ENCODE peak calls at places on chromosomes 5 and 9, in five cellular contexts. One of them, this sample, is unnamed. For H3K4me1, the result is how much of the 10 kb centered on the place peaks cover.

GRCh38 chr9:130844028-130844427 is 9.0 kb downstream of the ABL1 start:
- DNase-seq in cardiac muscle cell: no peak
- DNase-seq in OCI-LY7: no peak
- DNase-seq in GM12878: no peak
- DNase-seq in breast epithelium: no peak
- DNase-seq in this sample: no peak

GRCh38 chr5:155293605-155294178 is 280.1 kb downstream of the KIF4B start:
- DNase-seq in cardiac muscle cell: peak
- DNase-seq in OCI-LY7: no peak
- DNase-seq in GM12878: no peak
- DNase-seq in breast epithelium: no peak
- DNase-seq in this sample: no peak

GRCh38 chr9:122102156-122102555 is 9.0 kb upstream of the TTLL11 start:
- DNase-seq in cardiac muscle cell: no peak
- DNase-seq in OCI-LY7: no peak
- DNase-seq in GM12878: no peak
- DNase-seq in breast epithelium: no peak
- DNase-seq in this sample: no peak

GRCh38 chr5:73346878-73347408 is 101.6 kb downstream of the FOXD1 start:
- DNase-seq in cardiac muscle cell: no peak
- DNase-seq in OCI-LY7: no peak
- DNase-seq in GM12878: no peak
- DNase-seq in breast epithelium: no peak
- DNase-seq in this sample: no peak

GRCh38 chr5:59685806-59686205 is 207.7 kb downstream of the PDE4D start:
- DNase-seq in cardiac muscle cell: no peak
- DNase-seq in OCI-LY7: peak
- DNase-seq in GM12878: no peak
- DNase-seq in breast epithelium: no peak
- DNase-seq in this sample: no peak

GRCh38 chr9:76136986-76137385 is 246.5 kb downstream of the PCSK5 start:
- DNase-seq in cardiac muscle cell: no peak
- DNase-seq in OCI-LY7: no peak
- DNase-seq in GM12878: no peak
- DNase-seq in breast epithelium: no peak
- DNase-seq in this sample: peak

GRCh38 chr5:102959055-102959454 is 160.9 kb downstream of the GIN1 start:
- DNase-seq in cardiac muscle cell: no peak
- DNase-seq in OCI-LY7: no peak
- DNase-seq in GM12878: no peak
- DNase-seq in breast epithelium: no peak
- DNase-seq in this sample: no peak

GRCh38 chr9:117265253-117265652 is 149.6 kb downstream of the ASTN2 start:
- DNase-seq in cardiac muscle cell: no peak
- DNase-seq in OCI-LY7: no peak
- DNase-seq in GM12878: no peak
- DNase-seq in breast epithelium: no peak
- DNase-seq in this sample: no peak

GRCh38 chr9:101387871-101388506 is 3.2 kb upstream of the BAAT start:
- DNase-seq in cardiac muscle cell: peak
- DNase-seq in OCI-LY7: peak
- DNase-seq in GM12878: no peak
- DNase-seq in breast epithelium: no peak
- DNase-seq in this sample: no peak

GRCh38 chr5:73295447-73295846 is 122.5 kb downstream of the TMEM174 start:
- DNase-seq in cardiac muscle cell: no peak
- DNase-seq in OCI-LY7: peak
- DNase-seq in GM12878: no peak
- DNase-seq in breast epithelium: no peak
- DNase-seq in this sample: no peak

GRCh38 chr5:161278739-161279660 is 267.5 kb downstream of the GABRB2 start:
- DNase-seq in cardiac muscle cell: no peak
- DNase-seq in OCI-LY7: no peak
- DNase-seq in GM12878: no peak
- DNase-seq in breast epithelium: no peak
- DNase-seq in this sample: no peak

GRCh38 chr9:81776834-81777233 is 87.5 kb upstream of the TLE1 start:
- DNase-seq in cardiac muscle cell: no peak
- DNase-seq in OCI-LY7: no peak
- DNase-seq in GM12878: no peak
- DNase-seq in breast epithelium: no peak
- DNase-seq in this sample: no peak

GRCh38 chr5:5141625-5142527 is 1.7 kb downstream of the ADAMTS16 start:
- DNase-seq in cardiac muscle cell: peak
- DNase-seq in OCI-LY7: peak
- DNase-seq in GM12878: no peak
- DNase-seq in breast epithelium: no peak
- DNase-seq in this sample: peak

GRCh38 chr5:110106750-110107149 is 417.0 kb downstream of the MAN2A1 start:
- DNase-seq in cardiac muscle cell: no peak
- DNase-seq in OCI-LY7: no peak
- DNase-seq in GM12878: no peak
- DNase-seq in breast epithelium: no peak
- DNase-seq in this sample: no peak

GRCh38 chr9:32579706-32580331 is 6.9 kb upstream of the NDUFB6 start:
- DNase-seq in cardiac muscle cell: peak
- DNase-seq in OCI-LY7: peak
- DNase-seq in GM12878: no peak
- DNase-seq in breast epithelium: peak
- DNase-seq in this sample: peak

GRCh38 chr5:144187699-144188294 is 17.1 kb downstream of the KCTD16 start:
- DNase-seq in cardiac muscle cell: no peak
- DNase-seq in OCI-LY7: peak
- DNase-seq in GM12878: peak
- DNase-seq in breast epithelium: peak
- DNase-seq in this sample: peak

GRCh38 chr9:6739218-6739617 is 18.6 kb upstream of the KDM4C start:
- DNase-seq in cardiac muscle cell: no peak
- DNase-seq in OCI-LY7: peak
- DNase-seq in GM12878: no peak
- DNase-seq in breast epithelium: no peak
- DNase-seq in this sample: no peak

GRCh38 chr9:18595597-18595996 is 121.6 kb downstream of the ADAMTSL1 start:
- DNase-seq in cardiac muscle cell: no peak
- DNase-seq in OCI-LY7: no peak
- DNase-seq in GM12878: no peak
- DNase-seq in breast epithelium: no peak
- DNase-seq in this sample: no peak

GRCh38 chr9:38374847-38375571 is 17.5 kb upstream of the ALDH1B1 start:
- DNase-seq in cardiac muscle cell: peak
- DNase-seq in OCI-LY7: no peak
- DNase-seq in GM12878: no peak
- DNase-seq in breast epithelium: no peak
- DNase-seq in this sample: no peak

GRCh38 chr5:180815241-180816031 is 12.8 kb upstream of the MGAT1 start:
- DNase-seq in cardiac muscle cell: no peak
- DNase-seq in OCI-LY7: no peak
- DNase-seq in GM12878: no peak
- DNase-seq in breast epithelium: no peak
- DNase-seq in this sample: no peak

GRCh38 chr9:137678202-137678601 is 59.4 kb downstream of the EHMT1 start:
- DNase-seq in cardiac muscle cell: no peak
- DNase-seq in OCI-LY7: no peak
- DNase-seq in GM12878: no peak
- DNase-seq in breast epithelium: no peak
- DNase-seq in this sample: no peak

GRCh38 chr9:95719354-95719753 is 156.1 kb upstream of the ERCC6L2 start:
- DNase-seq in cardiac muscle cell: no peak
- DNase-seq in OCI-LY7: no peak
- DNase-seq in GM12878: no peak
- DNase-seq in breast epithelium: no peak
- DNase-seq in this sample: no peak

GRCh38 chr9:89591291-89592200 is 13.3 kb upstream of the GADD45G start:
- DNase-seq in cardiac muscle cell: no peak
- DNase-seq in OCI-LY7: no peak
- DNase-seq in GM12878: no peak
- DNase-seq in breast epithelium: no peak
- DNase-seq in this sample: no peak

GRCh38 chr9:109500421-109500974 is 2.4 kb upstream of the PTPN3 start:
- DNase-seq in cardiac muscle cell: no peak
- DNase-seq in OCI-LY7: no peak
- DNase-seq in GM12878: no peak
- DNase-seq in breast epithelium: no peak
- DNase-seq in this sample: no peak

GRCh38 chr9:109498195-109499060 is at the start of gene PTPN3:
- DNase-seq in cardiac muscle cell: peak
- DNase-seq in OCI-LY7: no peak
- DNase-seq in GM12878: no peak
- DNase-seq in breast epithelium: no peak
- DNase-seq in this sample: no peak

GRCh38 chr9:109497193-109498165 is 628 bp downstream of the PTPN3 start:
- DNase-seq in cardiac muscle cell: peak
- DNase-seq in OCI-LY7: no peak
- DNase-seq in GM12878: no peak
- DNase-seq in breast epithelium: no peak
- DNase-seq in this sample: no peak

GRCh38 chr9:109499061-109499630 is 1.0 kb upstream of the PTPN3 start:
- DNase-seq in cardiac muscle cell: no peak
- DNase-seq in OCI-LY7: no peak
- DNase-seq in GM12878: no peak
- DNase-seq in breast epithelium: no peak
- DNase-seq in this sample: no peak

GRCh38 chr9:109499631-109500120 is 1.6 kb upstream of the PTPN3 start:
- DNase-seq in cardiac muscle cell: peak
- DNase-seq in OCI-LY7: no peak
- DNase-seq in GM12878: no peak
- DNase-seq in breast epithelium: peak
- DNase-seq in this sample: no peak
- H3K4me1 ChIP-seq in cardiac muscle cell: under half
- H3K4me1 ChIP-seq in OCI-LY7: under half
- H3K4me1 ChIP-seq in GM12878: under half
- H3K4me1 ChIP-seq in breast epithelium: under half
- H3K4me1 ChIP-seq in this sample: under half

GRCh38 chr5:141878771-141879759 is 855 bp upstream of the PCDH1 start:
- DNase-seq in cardiac muscle cell: peak
- DNase-seq in OCI-LY7: peak
- DNase-seq in GM12878: peak
- DNase-seq in breast epithelium: peak
- DNase-seq in this sample: peak
- H3K27ac ChIP-seq in cardiac muscle cell: no peak
- H3K27ac ChIP-seq in OCI-LY7: no peak
- H3K27ac ChIP-seq in GM12878: no peak
- H3K27ac ChIP-seq in breast epithelium: peak
- H3K27ac ChIP-seq in this sample: no peak

GRCh38 chr9:134204991-134205578 is 40.7 kb upstream of the RNU6ATAC start:
- DNase-seq in cardiac muscle cell: no peak
- DNase-seq in OCI-LY7: no peak
- DNase-seq in GM12878: no peak
- DNase-seq in breast epithelium: no peak
- DNase-seq in this sample: no peak

GRCh38 chr9:134208981-134209725 is 44.8 kb upstream of the RNU6ATAC start:
- DNase-seq in cardiac muscle cell: no peak
- DNase-seq in OCI-LY7: no peak
- DNase-seq in GM12878: no peak
- DNase-seq in breast epithelium: no peak
- DNase-seq in this sample: no peak

GRCh38 chr9:134205636-134206316 is 41.4 kb upstream of the RNU6ATAC start:
- DNase-seq in cardiac muscle cell: no peak
- DNase-seq in OCI-LY7: no peak
- DNase-seq in GM12878: no peak
- DNase-seq in breast epithelium: no peak
- DNase-seq in this sample: no peak

GRCh38 chr9:134208310-134208841 is 44.0 kb upstream of the RNU6ATAC start:
- DNase-seq in cardiac muscle cell: no peak
- DNase-seq in OCI-LY7: no peak
- DNase-seq in GM12878: no peak
- DNase-seq in breast epithelium: peak
- DNase-seq in this sample: no peak

DNA sequence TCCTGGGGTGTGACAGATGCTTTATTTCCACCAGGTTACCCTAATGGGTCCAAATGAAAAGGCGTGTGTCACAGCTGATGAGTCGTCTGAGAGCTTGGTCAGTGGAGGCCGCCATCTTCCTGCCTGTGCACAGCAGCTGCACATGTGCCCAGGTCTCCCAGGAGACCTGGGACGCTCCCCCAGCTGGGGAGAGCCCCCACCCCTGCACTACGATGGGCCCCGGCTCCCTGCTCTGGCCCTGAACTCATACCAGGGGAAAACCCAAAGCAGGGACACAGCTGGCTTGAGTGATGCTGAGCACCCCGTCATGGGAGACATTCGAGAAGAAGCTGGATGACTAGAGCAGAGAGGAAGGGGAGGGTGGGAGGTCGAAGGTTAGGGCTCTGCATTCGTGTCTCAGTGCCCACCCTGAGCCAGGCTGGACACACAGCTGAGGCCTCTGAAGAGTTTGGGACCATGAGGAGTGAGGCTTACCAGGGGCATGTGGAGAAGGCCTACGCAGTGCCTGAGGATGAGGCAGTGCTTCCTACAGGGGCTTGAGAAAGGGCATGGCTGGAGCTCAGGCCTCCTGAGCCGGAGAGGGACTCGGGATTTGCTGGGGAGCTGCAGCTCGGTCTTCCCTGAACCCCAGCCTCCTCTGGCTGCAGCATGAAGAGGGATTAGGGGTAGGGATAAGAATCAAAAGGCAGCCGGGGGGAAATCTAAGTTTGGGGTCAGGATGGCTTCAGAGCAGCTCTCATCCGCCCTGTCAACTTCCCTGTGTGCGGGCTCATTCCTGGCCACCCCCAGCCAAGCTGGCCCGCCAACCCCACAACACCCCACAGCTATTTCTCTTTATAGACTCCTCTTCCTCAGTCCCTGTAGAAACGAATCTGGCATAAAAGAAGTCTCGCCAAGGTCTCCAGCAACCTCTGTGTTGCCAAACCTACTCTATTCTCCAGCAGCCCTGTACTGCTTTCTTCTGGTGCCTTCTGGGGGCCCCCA is 42.2 kb upstream of the RNU6ATAC start:
- DNase-seq in cardiac muscle cell: no peak
- DNase-seq in OCI-LY7: no peak
- DNase-seq in GM12878: no peak
- DNase-seq in breast epithelium: no peak
- DNase-seq in this sample: no peak
- H3K4me1 ChIP-seq in cardiac muscle cell: under half
- H3K4me1 ChIP-seq in OCI-LY7: under half
- H3K4me1 ChIP-seq in GM12878: under half
- H3K4me1 ChIP-seq in breast epithelium: under half
- H3K4me1 ChIP-seq in this sample: under half

DNA sequence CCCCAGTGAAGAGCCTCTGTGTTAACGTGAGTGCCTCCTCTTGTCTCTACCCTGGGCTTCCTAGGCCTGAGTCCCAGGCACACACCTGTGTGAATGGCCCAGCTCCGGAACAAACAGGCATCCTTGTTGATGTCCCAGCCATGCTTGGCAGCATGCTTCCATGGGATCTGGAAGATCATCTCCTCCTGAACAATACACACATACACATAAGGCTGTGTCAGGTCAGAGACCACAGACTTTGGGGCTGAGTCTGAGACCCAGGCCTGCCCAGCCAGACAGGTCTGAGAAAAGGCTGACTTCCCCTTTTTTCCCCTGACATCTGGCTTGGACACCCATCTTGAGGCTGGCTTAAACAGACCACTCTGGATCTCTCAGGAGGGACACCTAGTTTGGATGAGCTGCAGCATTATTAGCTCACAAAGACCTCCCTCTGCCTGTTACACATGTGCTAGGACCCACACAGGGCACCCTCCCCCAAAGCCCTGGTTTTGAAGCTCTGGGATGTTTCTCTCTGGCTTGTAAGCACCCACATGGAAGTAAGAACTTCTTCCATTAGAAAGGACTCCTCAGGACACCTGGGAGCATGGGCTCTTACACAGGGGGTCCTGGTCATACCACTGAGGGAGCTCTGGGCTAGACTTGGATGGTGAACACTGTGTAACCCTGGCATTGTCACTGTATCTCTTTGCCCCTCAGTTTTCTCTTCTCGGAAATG is 2.6 kb downstream of the IRF1 start:
- DNase-seq in cardiac muscle cell: no peak
- DNase-seq in OCI-LY7: peak
- DNase-seq in GM12878: no peak
- DNase-seq in breast epithelium: peak
- DNase-seq in this sample: no peak
- H3K27ac ChIP-seq in cardiac muscle cell: no peak
- H3K27ac ChIP-seq in OCI-LY7: peak
- H3K27ac ChIP-seq in GM12878: peak
- H3K27ac ChIP-seq in breast epithelium: peak
- H3K27ac ChIP-seq in this sample: peak

This sample was measured in CD4-positive, CD25-positive, alpha-beta regulatory T cell.